ENCODE peak calls at places on chromosomes 7 and 10, in five cellular contexts. P is Peyer's patch, F is frontal cortex, A is astrocyte of the cerebellum, W is hypothalamus. E is an unnamed sample.

GRCh38 chr7:141071855-141072547 is 1.9 kb upstream of the TMEM178B start:
- DNase-seq in P (no peak), F (peak), A (no peak), W (no peak), E (no peak)

GRCh38 chr7:47551550-47552121 is 30.3 kb downstream of the TNS3 start:
- DNase-seq in P (peak), F (no peak), A (no peak), W (no peak), E (no peak)

GRCh38 chr10:78351283-78351682 is 317.6 kb downstream of the RPS24 start:
- DNase-seq in P (no peak), F (no peak), A (no peak), W (no peak), E (no peak)

GRCh38 chr10:31928531-31929259 is at the start of gene ARHGAP12:
- DNase-seq in P (peak), F (peak), A (peak), W (peak), E (peak)

GRCh38 chr7:56007891-56008290 is 43.4 kb downstream of the PSPH start:
- DNase-seq in P (no peak), F (no peak), A (no peak), W (peak), E (no peak)

GRCh38 chr10:92891885-92892705 is 43.8 kb downstream of the EXOC6 start:
- DNase-seq in P (peak), F (no peak), A (peak), W (no peak), E (peak)

GRCh38 chr10:23095966-23096813 is 811 bp downstream of the MSRB2 start:
- DNase-seq in P (peak), F (peak), A (peak), W (no peak), E (no peak)

GRCh38 chr7:131111081-131111576 is 216.5 kb upstream of the MKLN1 start:
- DNase-seq in P (no peak), F (no peak), A (no peak), W (no peak), E (no peak)

GRCh38 chr7:130367088-130367755 is 13.1 kb upstream of the CPA1 start:
- DNase-seq in P (no peak), F (no peak), A (no peak), W (no peak), E (no peak)

GRCh38 chr7:155293721-155294642 is 3.7 kb upstream of the INSIG1 start:
- DNase-seq in P (no peak), F (no peak), A (no peak), W (no peak), E (no peak)

GRCh38 chr10:69734797-69735468 is 66.8 kb upstream of the COL13A1 start:
- DNase-seq in P (no peak), F (no peak), A (no peak), W (no peak), E (no peak)

GRCh38 chr10:125984346-125984745 is 88.0 kb downstream of the FANK1 start:
- DNase-seq in P (no peak), F (no peak), A (no peak), W (no peak), E (no peak)

GRCh38 chr7:114806590-114807167 is 115.2 kb upstream of the MDFIC start:
- DNase-seq in P (no peak), F (no peak), A (no peak), W (no peak), E (no peak)

GRCh38 chr7:31938650-31939049 is 131.6 kb downstream of the PDE1C start:
- DNase-seq in P (no peak), F (no peak), A (no peak), W (no peak), E (no peak)

GRCh38 chr7:105028004-105028403 is 14.0 kb downstream of the KMT2E start:
- DNase-seq in P (no peak), F (no peak), A (no peak), W (no peak), E (no peak)

GRCh38 chr10:7251696-7252465 is 159.0 kb downstream of the SFMBT2 start:
- DNase-seq in P (no peak), F (no peak), A (no peak), W (no peak), E (no peak)